ENCODE peak calls at places on chromosomes 13 and 19, in six cellular contexts. Z is tibial artery, Q is thoracic aorta, D is RWPE2, X is dorsolateral prefrontal cortex, I is HCT116. Y is an unnamed sample.

GRCh38 chr13:19587635-19588300 is 26.4 kb upstream of the TPTE2 start:
- DNase-seq in Z (no peak), Q (no peak), D (no peak), X (no peak), I (peak), Y (no peak)

GRCh38 chr13:79548886-79549285 is 67.9 kb downstream of the NDFIP2 start:
- DNase-seq in Z (no peak), Q (no peak), D (no peak), X (no peak), I (no peak), Y (no peak)

GRCh38 chr19:56317749-56318148 is 3.1 kb upstream of the ZSCAN5A start:
- DNase-seq in Z (no peak), Q (no peak), D (no peak), X (no peak), I (no peak), Y (no peak)

GRCh38 chr19:11381535-11382369 is 2.4 kb downstream of the EPOR start:
- DNase-seq in Z (peak), Q (no peak), D (peak), X (peak), I (peak), Y (peak)

GRCh38 chr19:3503036-3503572 is 2.6 kb upstream of the DOHH start:
- DNase-seq in Z (no peak), Q (no peak), D (no peak), X (no peak), I (no peak), Y (no peak)

GRCh38 chr13:85386424-85386823 is 412.8 kb downstream of the SLITRK6 start:
- DNase-seq in Z (no peak), Q (no peak), D (no peak), X (no peak), I (no peak), Y (no peak)

GRCh38 chr13:37029617-37030016 is 29.0 kb downstream of the EXOSC8 start:
- DNase-seq in Z (no peak), Q (no peak), D (no peak), X (no peak), I (no peak), Y (no peak)

GRCh38 chr13:77300176-77301141 is 26.4 kb downstream of the MYCBP2 start:
- DNase-seq in Z (no peak), Q (no peak), D (no peak), X (no peak), I (no peak), Y (no peak)

GRCh38 chr13:109667754-109668360 is 118.5 kb downstream of the IRS2 start:
- DNase-seq in Z (no peak), Q (no peak), D (no peak), X (no peak), I (no peak), Y (no peak)

GRCh38 chr13:44220948-44221347 is 152.7 kb upstream of the SERP2 start:
- DNase-seq in Z (no peak), Q (no peak), D (no peak), X (no peak), I (no peak), Y (no peak)

GRCh38 chr13:45119469-45119989 is 781 bp upstream of the GTF2F2 start:
- DNase-seq in Z (no peak), Q (no peak), D (no peak), X (no peak), I (no peak), Y (no peak)

GRCh38 chr19:56837892-56838679 is 2.4 kb downstream of the PEG3 start:
- DNase-seq in Z (peak), Q (peak), D (no peak), X (peak), I (no peak), Y (no peak)

GRCh38 chr13:104015646-104016396 is 949.6 kb upstream of the SLC10A2 start:
- DNase-seq in Z (no peak), Q (no peak), D (no peak), X (no peak), I (no peak), Y (no peak)

GRCh38 chr13:22948421-22948820 is 232.4 kb upstream of the SGCG start:
- DNase-seq in Z (no peak), Q (no peak), D (no peak), X (no peak), I (no peak), Y (no peak)

GRCh38 chr19:15177269-15178116 is 23.3 kb downstream of the NOTCH3 start:
- DNase-seq in Z (peak), Q (no peak), D (peak), X (peak), I (no peak), Y (peak)

GRCh38 chr13:30806784-30807183 is 71.4 kb downstream of the ALOX5AP start:
- DNase-seq in Z (no peak), Q (no peak), D (no peak), X (no peak), I (no peak), Y (no peak)

GRCh38 chr19:33234092-33234491 is 8.4 kb upstream of the SLC7A10 start:
- DNase-seq in Z (no peak), Q (no peak), D (peak), X (no peak), I (no peak), Y (no peak)

GRCh38 chr19:31648347-31648746 is 299.1 kb upstream of the TSHZ3 start:
- DNase-seq in Z (no peak), Q (no peak), D (no peak), X (no peak), I (no peak), Y (no peak)

GRCh38 chr19:35090795-35091214 is 24.8 kb upstream of the FXYD3 start:
- DNase-seq in Z (no peak), Q (no peak), D (no peak), X (no peak), I (no peak), Y (no peak)

GRCh38 chr13:85772379-85772778 is 26.8 kb downstream of the SLITRK6 start:
- DNase-seq in Z (no peak), Q (no peak), D (no peak), X (no peak), I (no peak), Y (no peak)

GRCh38 chr19:17289489-17289888 is 7.8 kb downstream of the ANKLE1 start:
- DNase-seq in Z (no peak), Q (no peak), D (no peak), X (no peak), I (peak), Y (peak)
- TF ChIP-seq CTCF in Z (no peak), Q (no peak), D (no peak), X (no peak), I (no peak), Y (no peak)

GRCh38 chr13:87810391-87810801 is 139.2 kb downstream of the SLITRK5 start:
- DNase-seq in Z (no peak), Q (no peak), D (no peak), X (no peak), I (no peak), Y (no peak)
- TF ChIP-seq CTCF in Z (no peak), Q (no peak), D (no peak), X (no peak), I (no peak), Y (no peak)

GRCh38 chr13:86960876-86961275 is 710.3 kb upstream of the SLITRK5 start:
- DNase-seq in Z (no peak), Q (no peak), D (no peak), X (no peak), I (no peak), Y (no peak)
- TF ChIP-seq CTCF in Z (no peak), Q (no peak), D (no peak), X (no peak), I (no peak), Y (no peak)

DNA sequence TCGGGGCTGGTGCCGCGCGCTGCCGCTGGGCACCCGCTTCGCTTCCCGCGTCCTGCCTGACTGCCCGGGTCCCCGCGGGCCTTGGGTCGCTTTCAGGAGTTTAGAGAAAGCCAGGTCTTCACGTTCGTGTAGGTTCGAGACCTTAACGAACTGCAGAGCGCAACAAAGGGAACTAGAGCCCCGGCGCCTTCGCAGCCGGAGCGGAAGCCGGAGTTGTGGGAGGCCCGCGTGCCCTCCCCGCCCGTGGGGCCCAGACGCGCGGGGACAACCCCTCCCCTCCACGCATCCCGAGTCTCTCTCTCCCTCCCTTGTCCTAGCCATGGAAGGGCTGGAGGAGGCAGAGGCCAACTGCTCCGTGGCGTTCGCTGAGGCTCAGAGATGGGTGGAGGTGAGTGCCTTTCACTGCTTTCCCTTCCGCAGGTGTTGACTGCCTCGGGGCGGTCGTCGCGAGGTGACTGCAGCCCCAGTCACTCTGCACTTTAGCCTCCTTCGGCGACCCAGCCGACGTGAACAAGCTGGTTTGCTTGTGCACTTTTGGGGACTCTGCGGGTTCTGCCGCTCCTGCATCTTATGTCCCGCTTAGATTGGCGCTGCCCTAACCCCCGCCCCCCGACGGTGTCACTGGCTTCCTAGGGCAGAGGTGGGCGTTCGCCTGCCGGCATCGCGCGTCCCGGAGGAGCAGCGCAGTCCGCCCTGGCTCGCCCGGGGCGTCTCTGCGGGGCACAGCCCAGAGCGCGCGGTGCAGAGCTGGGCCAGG is 387 bp downstream of the LMO7 start:
- DNase-seq in Z (peak), Q (no peak), D (no peak), X (no peak), I (no peak), Y (peak)
- TF ChIP-seq CTCF in Z (no peak), Q (no peak), D (no peak), X (no peak), I (no peak), Y (no peak)

GRCh38 chr19:40797963-40798222 is 1.1 kb upstream of the EGLN2 start:
- DNase-seq in Z (no peak), Q (no peak), D (no peak), X (no peak), I (no peak), Y (no peak)

GRCh38 chr19:40797166-40797962 is 1.6 kb upstream of the EGLN2 start:
- DNase-seq in Z (no peak), Q (no peak), D (no peak), X (no peak), I (no peak), Y (no peak)

GRCh38 chr19:40798997-40799557 is at the start of gene EGLN2:
- DNase-seq in Z (no peak), Q (no peak), D (no peak), X (no peak), I (no peak), Y (no peak)

GRCh38 chr19:40799558-40800338 is 757 bp downstream of the EGLN2 start:
- DNase-seq in Z (no peak), Q (no peak), D (no peak), X (no peak), I (no peak), Y (no peak)

DNA sequence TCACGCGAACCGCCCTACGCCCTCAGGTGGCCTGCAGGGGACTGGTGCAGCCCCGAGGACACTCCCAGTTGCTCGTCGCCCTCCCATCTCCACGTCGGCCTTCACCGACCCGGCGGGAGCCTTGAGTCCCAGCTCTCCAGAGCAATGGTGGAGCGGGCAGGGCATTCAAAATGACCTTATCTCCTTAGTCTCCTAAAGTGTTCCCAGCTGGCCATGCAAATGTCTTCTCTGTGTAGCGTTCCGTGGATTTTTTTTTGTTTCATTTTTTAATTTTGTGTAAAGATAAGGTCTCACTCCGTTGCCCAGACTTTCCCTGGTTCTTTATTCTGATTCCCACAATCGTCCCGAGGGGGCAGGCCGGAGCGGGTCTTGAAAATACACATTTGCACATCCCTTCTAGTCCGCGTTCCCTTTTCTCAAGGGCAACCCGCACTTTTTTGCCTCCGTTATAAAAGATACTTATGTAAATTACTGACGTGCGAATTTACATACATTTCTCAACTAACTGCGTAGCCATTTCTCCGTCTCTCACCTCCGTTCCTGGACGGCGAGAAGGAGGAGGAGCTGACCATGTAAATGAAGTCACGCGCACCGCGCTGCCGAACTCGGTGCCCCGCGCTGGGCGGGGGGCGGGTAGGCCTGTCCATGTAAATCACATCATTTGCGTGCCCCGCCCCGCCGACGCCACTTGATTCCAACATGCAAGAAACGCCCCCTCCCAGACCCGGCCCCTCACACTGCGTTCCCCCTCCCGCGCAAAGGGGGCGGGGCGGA is 581 bp upstream of the EGLN2 start:
- DNase-seq in Z (peak), Q (peak), D (peak), X (peak), I (peak), Y (peak)
- TF ChIP-seq CTCF in Z (peak), Q (peak), D (peak), X (peak), I (peak), Y (peak)

GRCh38 chr13:81929988-81930387 is 1589.1 kb upstream of the SPRY2 start:
- DNase-seq in Z (no peak), Q (no peak), D (no peak), X (no peak), I (no peak), Y (no peak)
- TF ChIP-seq CTCF in Z (peak), Q (no peak), D (peak), X (peak), I (peak), Y (no peak)

GRCh38 chr19:39212377-39212742 is 8.3 kb upstream of the SYCN start:
- DNase-seq in Z (no peak), Q (no peak), D (no peak), X (no peak), I (peak), Y (no peak)
- TF ChIP-seq CTCF in Z (no peak), Q (no peak), D (peak), X (no peak), I (peak), Y (no peak)

GRCh38 chr19:44988896-44989563 is 12.2 kb upstream of the RELB start:
- DNase-seq in Z (peak), Q (no peak), D (no peak), X (peak), I (peak), Y (peak)
- TF ChIP-seq CTCF in Z (peak), Q (peak), D (peak), X (peak), I (peak), Y (no peak)

GRCh38 chr19:50328257-50329145 is 676 bp downstream of the KCNC3 start:
- DNase-seq in Z (no peak), Q (no peak), D (peak), X (no peak), I (no peak), Y (no peak)
- TF ChIP-seq CTCF in Z (no peak), Q (no peak), D (peak), X (peak), I (no peak), Y (no peak)

DNA sequence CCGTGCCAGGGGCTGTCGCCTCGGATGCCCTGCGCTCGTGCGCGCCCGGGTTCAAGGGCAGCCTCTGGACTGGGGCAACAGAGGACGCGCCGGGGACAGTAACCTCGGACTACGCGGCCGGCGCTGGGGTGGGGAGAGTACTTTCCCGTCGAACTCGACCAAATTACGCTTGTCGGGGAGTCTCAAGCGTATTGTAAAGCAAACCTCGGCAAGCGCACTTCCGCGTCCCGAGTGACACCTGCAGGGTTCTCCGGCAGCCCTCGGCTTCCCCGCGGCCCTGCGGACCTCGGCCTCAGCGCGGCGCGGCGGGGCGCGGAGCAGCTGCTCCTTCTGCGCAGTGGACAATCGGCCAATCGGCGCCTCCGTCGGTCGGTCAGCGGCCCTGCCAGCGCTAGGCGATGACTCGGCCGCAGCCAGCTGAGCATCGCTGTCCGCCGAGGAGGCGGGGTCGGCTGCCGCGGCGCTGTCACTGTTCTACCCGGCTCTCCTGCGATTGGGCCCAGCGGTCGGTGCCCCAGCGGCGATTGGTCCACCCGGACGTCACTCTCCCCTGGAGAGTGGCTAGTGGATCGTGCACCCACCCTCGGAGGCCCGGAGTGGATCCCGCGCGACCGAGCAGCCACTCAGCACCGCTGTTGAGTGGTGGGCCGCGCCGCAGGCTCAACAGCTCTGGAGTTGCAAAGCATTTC is at the start of gene SLC46A3:
- DNase-seq in Z (peak), Q (peak), D (peak), X (peak), I (peak), Y (peak)
- TF ChIP-seq CTCF in Z (peak), Q (peak), D (no peak), X (peak), I (no peak), Y (no peak)